ENCODE peak calls at places on chromosomes 13 and 19, in four cellular contexts. H is tibial artery; Q is CD8-positive, alpha-beta T cell; R is Peyer's patch. Z is an unnamed sample.

GRCh38 chr19:51365211-51366049 is 758 bp downstream of the ETFB start:
- DNase-seq in H (no peak), Q (no peak), R (no peak), Z (peak; percentile 41)

GRCh38 chr19:10226376-10227214 is 4.5 kb downstream of the S1PR2 start:
- DNase-seq in H (peak; percentile 79), Q (no peak), R (no peak), Z (no peak)

GRCh38 chr13:28611654-28612131 is 47.2 kb upstream of the POMP start:
- DNase-seq in H (no peak), Q (no peak), R (no peak), Z (no peak)

GRCh38 chr13:114122591-114123211 is 9.7 kb downstream of the RASA3 start:
- DNase-seq in H (no peak), Q (no peak), R (no peak), Z (no peak)

GRCh38 chr13:45718063-45718462 is 15.9 kb downstream of the CBY2 start:
- DNase-seq in H (no peak), Q (no peak), R (no peak), Z (no peak)

GRCh38 chr13:20716951-20717350 is 13.5 kb downstream of the IL17D start:
- DNase-seq in H (no peak), Q (no peak), R (no peak), Z (no peak)

GRCh38 chr13:111095031-111095840 is 19.9 kb upstream of the ARHGEF7 start:
- DNase-seq in H (no peak), Q (no peak), R (no peak), Z (no peak)

GRCh38 chr19:33771308-33772101 is 25.2 kb upstream of the KCTD15 start:
- DNase-seq in H (peak; percentile 77), Q (peak; percentile 71), R (peak; percentile 35), Z (peak; percentile 42)

GRCh38 chr19:48095637-48096175 is 14.9 kb downstream of the PLA2G4C start:
- DNase-seq in H (no peak), Q (no peak), R (no peak), Z (no peak)

GRCh38 chr13:35210234-35210633 is 266.3 kb downstream of the MAB21L1 start:
- DNase-seq in H (no peak), Q (no peak), R (no peak), Z (no peak)

GRCh38 chr19:55173717-55174409 is 6.2 kb downstream of the SYT5 start:
- DNase-seq in H (no peak), Q (no peak), R (no peak), Z (no peak)

GRCh38 chr13:25886438-25887214 is 165.2 kb downstream of the SHISA2 start:
- DNase-seq in H (no peak), Q (no peak), R (no peak), Z (no peak)

GRCh38 chr13:47893527-47893926 is 107.5 kb downstream of the SUCLA2 start:
- DNase-seq in H (no peak), Q (no peak), R (no peak), Z (no peak)

GRCh38 chr13:38496956-38497355 is 147.3 kb downstream of the UFM1 start:
- DNase-seq in H (no peak), Q (no peak), R (no peak), Z (no peak)

GRCh38 chr13:103788061-103788652 is 721.9 kb upstream of the SLC10A2 start:
- DNase-seq in H (no peak), Q (no peak), R (no peak), Z (no peak)

GRCh38 chr19:54188224-54188871 is 1.0 kb downstream of the MBOAT7 start:
- DNase-seq in H (no peak), Q (no peak), R (no peak), Z (no peak)

GRCh38 chr13:73090116-73090811 is 31.5 kb downstream of the KLF5 start:
- DNase-seq in H (no peak), Q (no peak), R (no peak), Z (no peak)

GRCh38 chr13:44040070-44040753 is 160.5 kb downstream of the LACC1 start:
- DNase-seq in H (no peak), Q (no peak), R (no peak), Z (no peak)

GRCh38 chr19:35373492-35373891 is 2.6 kb downstream of the GPR42 start:
- DNase-seq in H (no peak), Q (no peak), R (no peak), Z (no peak)

GRCh38 chr19:53432088-53432661 is 391 bp downstream of the ZNF761 start:
- DNase-seq in H (no peak), Q (no peak), R (peak; percentile 18), Z (no peak)

GRCh38 chr19:6259312-6259861 is 20.4 kb downstream of the MLLT1 start:
- DNase-seq in H (peak; percentile 65), Q (no peak), R (no peak), Z (no peak)

GRCh38 chr13:59494560-59494970 is 669.2 kb downstream of the DIAPH3 start:
- DNase-seq in H (no peak), Q (no peak), R (no peak), Z (no peak)

GRCh38 chr13:77907653-77908341 is 10.8 kb downstream of the EDNRB start:
- DNase-seq in H (no peak), Q (no peak), R (no peak), Z (no peak)

GRCh38 chr19:15300533-15301194 is 31.7 kb downstream of the BRD4 start:
- DNase-seq in H (no peak), Q (no peak), R (no peak), Z (no peak)

GRCh38 chr19:41957838-41958366 is 1.2 kb downstream of the RABAC1 start:
- DNase-seq in H (peak; percentile 79), Q (peak; percentile 51), R (peak; percentile 56), Z (no peak)

GRCh38 chr13:80371840-80372509 is 31.0 kb upstream of the SPRY2 start:
- DNase-seq in H (no peak), Q (no peak), R (no peak), Z (no peak)

GRCh38 chr13:38538412-38538811 is 148.5 kb upstream of the FREM2 start:
- DNase-seq in H (no peak), Q (no peak), R (no peak), Z (no peak)

GRCh38 chr19:34480971-34481821 is at the start of gene WTIP:
- DNase-seq in H (peak; percentile 89), Q (no peak), R (no peak), Z (no peak)

GRCh38 chr13:63299995-63300394 is 1884.3 kb upstream of the PCDH20 start:
- DNase-seq in H (no peak), Q (no peak), R (no peak), Z (no peak)

GRCh38 chr19:4859697-4860096 is 7.8 kb downstream of the PLIN3 start:
- DNase-seq in H (no peak), Q (no peak), R (no peak), Z (no peak)

GRCh38 chr13:25286308-25286968 is 850 bp downstream of the MTMR6 start:
- DNase-seq in H (no peak), Q (peak; percentile 53), R (peak; percentile 62), Z (no peak)

GRCh38 chr19:55319786-55320185 is 5.4 kb downstream of the TMEM150B start:
- DNase-seq in H (no peak), Q (no peak), R (no peak), Z (no peak)

DNA sequence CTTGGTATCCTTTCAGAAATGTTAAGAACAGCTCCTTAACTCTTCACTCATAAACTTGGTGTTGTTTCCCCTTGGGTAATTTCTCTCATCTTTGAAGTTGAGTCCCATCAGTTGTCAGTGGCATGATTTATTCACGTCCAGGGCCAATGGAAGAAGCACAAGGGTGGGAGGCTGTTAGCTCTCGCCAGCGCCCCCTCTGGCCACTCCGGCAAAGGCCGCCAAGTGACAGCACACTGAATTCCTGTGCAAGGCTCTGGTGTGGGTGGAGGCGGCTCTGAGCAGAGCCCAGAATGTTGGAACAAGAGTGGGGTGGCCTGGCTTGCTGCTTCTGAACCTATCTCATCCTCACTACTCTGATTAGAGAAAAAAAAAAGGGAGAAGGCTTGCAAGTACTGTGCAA is 13.1 kb upstream of the MEDAG start:
- DNase-seq in H (peak; percentile 84), Q (no peak), R (no peak), Z (no peak)
- TF ChIP-seq CTCF in H (no peak), Q (no peak), R (no peak), Z (no peak)

GRCh38 chr19:1000095-1000494 is at the start of gene GRIN3B:
- DNase-seq in H (no peak), Q (peak; percentile 76), R (peak; percentile 55), Z (peak; percentile 48)
- TF ChIP-seq CTCF in H (peak; percentile 12), Q (peak; percentile 22), R (peak; percentile 38), Z (no peak)

GRCh38 chr13:69857188-69857821 is 250.3 kb upstream of the ATXN8OS start:
- DNase-seq in H (no peak), Q (no peak), R (no peak), Z (no peak)
- TF ChIP-seq CTCF in H (peak; percentile 15), Q (peak; percentile 28), R (peak; percentile 64), Z (no peak)

GRCh38 chr19:3477506-3477905 is 2.8 kb downstream of the SMIM24 start:
- DNase-seq in H (no peak), Q (no peak), R (no peak), Z (no peak)
- TF ChIP-seq CTCF in H (no peak), Q (no peak), R (no peak), Z (no peak)

GRCh38 chr13:71754407-71754974 is 112.5 kb downstream of the DACH1 start:
- DNase-seq in H (no peak), Q (no peak), R (no peak), Z (no peak)
- TF ChIP-seq CTCF in H (no peak), Q (no peak), R (no peak), Z (no peak)

GRCh38 chr19:17950310-17951150 is 16.4 kb upstream of the KCNN1 start:
- DNase-seq in H (no peak), Q (peak; percentile 51), R (peak; percentile 26), Z (peak; percentile 40)
- TF ChIP-seq CTCF in H (no peak), Q (no peak), R (no peak), Z (no peak)

GRCh38 chr13:31801088-31801487 is 61.8 kb downstream of the RXFP2 start:
- DNase-seq in H (no peak), Q (no peak), R (no peak), Z (no peak)

GRCh38 chr13:31798189-31798588 is 58.9 kb downstream of the RXFP2 start:
- DNase-seq in H (no peak), Q (no peak), R (no peak), Z (no peak)

GRCh38 chr13:31794452-31794851 is 55.1 kb downstream of the RXFP2 start:
- DNase-seq in H (no peak), Q (no peak), R (no peak), Z (no peak)

GRCh38 chr13:31793246-31793645 is 53.9 kb downstream of the RXFP2 start:
- DNase-seq in H (no peak), Q (no peak), R (no peak), Z (no peak)

DNA sequence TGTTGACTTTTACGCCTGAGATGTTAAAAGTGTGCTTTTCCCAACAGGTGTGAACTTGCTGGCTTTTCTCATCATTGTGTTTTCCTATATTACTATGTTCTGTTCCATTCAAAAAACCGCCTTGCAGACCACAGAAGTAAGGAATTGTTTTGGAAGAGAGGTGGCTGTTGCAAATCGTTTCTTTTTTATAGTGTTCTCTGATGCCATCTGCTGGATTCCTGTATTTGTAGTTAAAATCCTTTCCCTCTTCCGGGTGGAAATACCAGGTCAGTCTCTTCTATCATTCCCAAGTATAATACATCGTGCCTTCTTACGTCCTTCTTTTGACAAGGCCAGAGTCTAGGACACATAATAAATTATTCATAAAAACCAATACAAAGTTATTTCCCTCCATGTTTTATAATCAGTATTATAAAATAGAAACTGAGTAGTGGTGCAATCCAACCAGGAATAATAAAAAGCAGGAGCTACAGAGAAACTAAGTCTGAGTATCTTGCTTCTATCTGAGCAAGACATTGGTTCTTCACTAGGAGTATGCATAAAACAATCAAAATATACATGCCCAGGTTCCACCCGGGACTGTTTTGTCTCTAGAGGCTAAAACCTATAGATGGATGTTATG is 57.9 kb downstream of the RXFP2 start:
- DNase-seq in H (no peak), Q (no peak), R (no peak), Z (no peak)
- TF ChIP-seq CTCF in H (peak; percentile 72), Q (no peak), R (peak; percentile 31), Z (no peak)

Z was measured in activated B cell treated with CpG ODN at 0.5 μM for 24 hours.